ENCODE peak calls at places on chromosomes 5 and 9, in six cellular contexts. O is H9, Z is neural progenitor cell, C is K562, X is mucosa of descending colon, L is endothelial cell. S is an unnamed sample.
A peak's percentile ranks its signal among the peaks of the same experiment; 100 is the strongest.

GRCh38 chr5:8033261-8033660 is 164.3 kb downstream of the MTRR start:
- DNase-seq in O (no peak), Z (no peak), C (no peak), X (no peak), L (no peak), S (peak; percentile 53)

GRCh38 chr5:173051746-173052145 is 4.4 kb upstream of the CREBRF start:
- DNase-seq in O (no peak), Z (no peak), C (no peak), X (no peak), L (no peak), S (no peak)

GRCh38 chr5:93503598-93504067 is 77.4 kb downstream of the NR2F1-AS1 start:
- DNase-seq in O (no peak), Z (no peak), C (no peak), X (no peak), L (no peak), S (peak; percentile 11)

GRCh38 chr9:20024159-20024571 is 235.3 kb upstream of the SLC24A2 start:
- DNase-seq in O (no peak), Z (peak; percentile 15), C (no peak), X (no peak), L (no peak), S (no peak)

GRCh38 chr5:135234242-135235000 is 164.6 kb downstream of the MACROH2A1 start:
- DNase-seq in O (no peak), Z (no peak), C (no peak), X (no peak), L (no peak), S (no peak)

GRCh38 chr5:53712327-53712726 is 151.9 kb downstream of the NDUFS4 start:
- DNase-seq in O (no peak), Z (no peak), C (no peak), X (no peak), L (no peak), S (no peak)

GRCh38 chr9:136482046-136482792 is 621 bp downstream of the SEC16A start:
- DNase-seq in O (no peak), Z (peak; percentile 38), C (peak; percentile 45), X (no peak), L (no peak), S (peak; percentile 61)

GRCh38 chr5:42586625-42587024 is 163.4 kb downstream of the GHR start:
- DNase-seq in O (no peak), Z (no peak), C (peak; percentile 89), X (no peak), L (no peak), S (no peak)

GRCh38 chr5:137564475-137564961 is 65.4 kb upstream of the SPOCK1 start:
- DNase-seq in O (no peak), Z (peak; percentile 10), C (no peak), X (no peak), L (no peak), S (no peak)

GRCh38 chr9:137147793-137148160 is 8.8 kb downstream of the GRIN1 start:
- DNase-seq in O (no peak), Z (no peak), C (no peak), X (no peak), L (no peak), S (no peak)

GRCh38 chr5:135553688-135554462 is 18.1 kb upstream of the NEUROG1 start:
- DNase-seq in O (peak; percentile 76), Z (peak; percentile 65), C (peak; percentile 51), X (no peak), L (peak; percentile 34), S (peak; percentile 73)

GRCh38 chr5:174922955-174923354 is 198.6 kb downstream of the MSX2 start:
- DNase-seq in O (peak; percentile 62), Z (no peak), C (peak; percentile 14), X (no peak), L (no peak), S (no peak)

GRCh38 chr9:78210841-78211301 is 25.0 kb upstream of the CEP78 start:
- DNase-seq in O (no peak), Z (no peak), C (no peak), X (no peak), L (no peak), S (no peak)

GRCh38 chr5:39470021-39470420 is 45.2 kb upstream of the DAB2 start:
- DNase-seq in O (no peak), Z (no peak), C (no peak), X (no peak), L (no peak), S (no peak)

GRCh38 chr9:114981095-114981494 is 50.7 kb upstream of the TNFSF8 start:
- DNase-seq in O (no peak), Z (no peak), C (no peak), X (no peak), L (no peak), S (peak; percentile 52)

GRCh38 chr9:110065527-110065926 is 142.4 kb downstream of the C9orf152 start:
- DNase-seq in O (no peak), Z (no peak), C (no peak), X (no peak), L (no peak), S (no peak)

GRCh38 chr5:99104538-99105132 is 175.8 kb upstream of the CHD1 start:
- DNase-seq in O (no peak), Z (peak; percentile 70), C (peak; percentile 24), X (no peak), L (no peak), S (peak; percentile 64)

GRCh38 chr9:38681747-38682227 is 38.1 kb downstream of the FAM240B start:
- DNase-seq in O (no peak), Z (no peak), C (no peak), X (no peak), L (no peak), S (no peak)

GRCh38 chr9:38294561-38294960 is 97.9 kb upstream of the ALDH1B1 start:
- DNase-seq in O (no peak), Z (no peak), C (no peak), X (no peak), L (no peak), S (no peak)

GRCh38 chr9:123556464-123557435 is 200.8 kb downstream of the CRB2 start:
- DNase-seq in O (no peak), Z (no peak), C (peak; percentile 67), X (no peak), L (no peak), S (no peak)

GRCh38 chr9:77978086-77978781 is 53.4 kb downstream of the GNAQ start:
- DNase-seq in O (no peak), Z (no peak), C (peak; percentile 34), X (no peak), L (no peak), S (no peak)

GRCh38 chr9:38641985-38642864 is 21.8 kb upstream of the ANKRD18A start:
- DNase-seq in O (peak; percentile 56), Z (peak; percentile 58), C (peak; percentile 9), X (no peak), L (peak; percentile 28), S (peak; percentile 36)

GRCh38 chr5:171907731-171908343 is 98.6 kb downstream of the FBXW11 start:
- DNase-seq in O (peak; percentile 35), Z (peak; percentile 76), C (peak; percentile 73), X (no peak), L (peak; percentile 60), S (peak; percentile 79)

GRCh38 chr5:111461934-111462333 is 50.4 kb downstream of the STARD4 start:
- DNase-seq in O (no peak), Z (no peak), C (no peak), X (no peak), L (no peak), S (no peak)

GRCh38 chr5:2442686-2443354 is 308.7 kb downstream of the IRX2 start:
- DNase-seq in O (no peak), Z (no peak), C (no peak), X (no peak), L (no peak), S (no peak)

GRCh38 chr9:108547736-108548135 is 308.1 kb downstream of the ACTL7B start:
- DNase-seq in O (no peak), Z (no peak), C (no peak), X (no peak), L (no peak), S (no peak)
- TF ChIP-seq CTCF in O (no peak), Z (no peak), C (no peak), X (no peak), L (no peak), S (no peak)

DNA sequence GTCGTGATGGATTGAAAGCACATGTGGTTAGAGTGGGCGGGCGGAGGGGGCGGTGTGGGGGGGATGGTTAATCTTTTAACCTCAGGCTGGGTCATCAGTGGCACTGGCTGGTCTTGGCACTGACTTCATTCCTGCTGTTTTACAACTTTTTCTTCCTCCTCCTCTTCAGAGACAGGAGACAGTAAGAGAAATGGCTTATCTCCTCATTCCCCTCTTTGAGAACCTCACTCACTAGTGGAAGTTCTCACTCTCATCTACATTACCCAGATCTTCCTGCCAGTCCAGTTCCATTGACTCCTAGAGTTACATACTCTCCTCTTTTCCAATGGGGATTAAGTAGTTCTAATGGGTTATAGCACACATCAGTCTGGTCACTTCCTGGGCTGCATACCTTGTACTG is 42.3 kb upstream of the PPP1R26 start:
- DNase-seq in O (no peak), Z (no peak), C (no peak), X (no peak), L (no peak), S (no peak)
- TF ChIP-seq CTCF in O (no peak), Z (no peak), C (no peak), X (no peak), L (no peak), S (no peak)

GRCh38 chr5:133610489-133611356 is 1.6 kb downstream of the FSTL4 start:
- DNase-seq in O (peak; percentile 80), Z (peak; percentile 96), C (peak; percentile 59), X (peak; percentile 64), L (peak; percentile 81), S (peak; percentile 91)
- TF ChIP-seq CTCF in O (peak; percentile 71), Z (peak; percentile 68), C (peak; percentile 60), X (peak; percentile 47), L (no peak), S (peak; percentile 70)

GRCh38 chr9:33189331-33189731 is 22.2 kb upstream of the B4GALT1 start:
- DNase-seq in O (no peak), Z (no peak), C (no peak), X (no peak), L (no peak), S (no peak)

GRCh38 chr9:33190021-33190420 is 22.9 kb upstream of the B4GALT1 start:
- DNase-seq in O (no peak), Z (no peak), C (no peak), X (no peak), L (no peak), S (no peak)

GRCh38 chr9:33196736-33197135 is 29.6 kb upstream of the B4GALT1 start:
- DNase-seq in O (no peak), Z (no peak), C (no peak), X (no peak), L (no peak), S (no peak)

GRCh38 chr9:33193818-33194217 is 26.7 kb upstream of the B4GALT1 start:
- DNase-seq in O (no peak), Z (no peak), C (no peak), X (no peak), L (no peak), S (no peak)

DNA sequence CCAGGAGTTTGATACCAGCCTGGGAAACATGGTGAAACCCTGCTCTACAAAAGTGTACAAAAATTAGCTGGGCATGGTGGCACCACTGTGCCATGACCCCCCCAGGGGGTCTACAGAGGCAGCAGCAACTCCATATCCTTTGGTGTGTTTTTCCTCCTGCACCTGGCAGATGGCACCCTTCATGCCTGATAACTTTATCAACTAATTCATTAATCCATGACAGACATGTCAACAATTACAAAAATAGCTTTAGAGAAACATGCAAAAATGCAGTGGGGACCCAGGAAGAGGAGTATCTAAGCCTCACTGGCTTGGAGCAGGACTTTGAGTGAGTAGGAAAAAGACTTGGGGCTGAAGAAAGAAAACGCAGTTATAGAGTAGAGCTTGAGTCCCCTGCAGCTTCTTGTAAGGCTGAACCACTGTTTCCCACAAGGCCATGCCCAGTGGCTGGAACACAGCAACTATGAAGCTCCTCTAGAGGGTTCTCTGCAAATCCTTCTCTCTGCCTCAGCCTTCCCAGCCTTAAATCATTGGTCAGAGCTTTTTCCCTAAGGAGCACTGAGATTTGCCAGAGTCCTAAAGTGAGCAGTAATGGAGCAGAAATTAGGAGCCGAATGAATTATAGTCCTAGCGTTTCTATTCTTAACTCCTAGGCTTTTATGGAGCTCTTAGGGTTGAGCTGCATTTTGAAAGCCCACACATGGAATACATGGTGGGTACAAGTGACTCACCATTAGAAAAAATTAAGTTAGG is 25.5 kb upstream of the B4GALT1 start:
- DNase-seq in O (no peak), Z (no peak), C (no peak), X (no peak), L (no peak), S (no peak)
- TF ChIP-seq CTCF in O (no peak), Z (no peak), C (no peak), X (no peak), L (no peak), S (no peak)

S was measured in hepatocyte.